ENCODE peak calls at places on chromosomes 12 and 14, in nine cellular contexts. B is Peyer's patch; S is left ventricle myocardium inferior; P is effector memory CD8-positive, alpha-beta T cell; I is NCI-H1930; O is T-helper 17 cell; T is nephron progenitor cell; U is NCI-H446; W is frontal cortex. J is an unnamed sample.

GRCh38 chr14:50520947-50521815 is 11.2 kb downstream of the MAP4K5 start:
- DNase-seq in B (no peak), W (no peak), O (no peak), S (no peak), U (no peak), P (no peak), T (no peak), I (no peak), J (no peak)

GRCh38 chr14:52961060-52961639 is 10.3 kb upstream of the FERMT2 start:
- DNase-seq in O (peak), W (peak), U (peak), P (peak), B (peak), T (peak), I (no peak), S (peak), J (no peak)

GRCh38 chr14:88009486-88009885 is 4.6 kb downstream of the GPR65 start:
- DNase-seq in B (no peak), I (no peak), U (no peak), S (no peak), O (no peak), W (no peak), P (no peak), T (no peak), J (no peak)

GRCh38 chr12:16021666-16022065 is 110.5 kb downstream of the DERA start:
- DNase-seq in P (no peak), U (no peak), B (no peak), W (no peak), T (no peak), O (no peak), I (no peak), S (no peak), J (no peak)

GRCh38 chr12:124720019-124720686 is 143.5 kb downstream of the SCARB1 start:
- DNase-seq in U (no peak), P (no peak), I (no peak), B (no peak), W (no peak), T (no peak), O (no peak), S (no peak), J (no peak)

GRCh38 chr12:6161124-6161882 is 36.8 kb upstream of the VWF start:
- DNase-seq in I (no peak), S (peak), P (no peak), O (no peak), W (no peak), B (no peak), U (peak), T (no peak), J (no peak)

GRCh38 chr12:33586576-33586975 is 147.0 kb upstream of the SYT10 start:
- DNase-seq in B (no peak), O (no peak), I (no peak), W (no peak), P (no peak), U (no peak), S (no peak), T (no peak), J (no peak)

GRCh38 chr12:108367436-108367835 is 28.3 kb upstream of the CMKLR1 start:
- DNase-seq in I (no peak), W (no peak), B (no peak), S (no peak), U (peak), T (no peak), P (no peak), O (no peak), J (no peak)

GRCh38 chr12:53060721-53061276 is 10.9 kb downstream of the TNS2 start:
- DNase-seq in T (no peak), O (no peak), S (no peak), B (no peak), W (no peak), I (no peak), P (no peak), U (no peak), J (peak)

GRCh38 chr12:64252708-64253107 is 30.6 kb upstream of the KICS2 start:
- DNase-seq in O (no peak), S (no peak), B (no peak), I (no peak), P (no peak), W (no peak), U (no peak), T (no peak), J (no peak)